ENCODE peak calls at places on chromosome 1, in seven cellular contexts. V is right atrium auricular region, I is cardiac muscle cell, G is tibial artery, X is right lobe of liver, R is tibial nerve, Z is transverse colon. W is an unnamed sample.

GRCh38 chr1:68322096-68322495 is 89.8 kb upstream of the WLS start:
- DNase-seq in X (no peak), I (no peak), R (no peak), V (no peak), G (no peak), Z (no peak), W (no peak)

GRCh38 chr1:14259191-14259757 is 339.2 kb upstream of the KAZN start:
- DNase-seq in X (no peak), V (peak; percentile 93), G (peak; percentile 92), Z (peak; percentile 72), I (peak; percentile 71), R (peak; percentile 93), W (peak; percentile 87)

GRCh38 chr1:223747838-223748335 is 35.5 kb downstream of the CAPN2 start:
- DNase-seq in V (no peak), Z (peak; percentile 58), I (peak; percentile 74), X (peak; percentile 58), R (no peak), G (no peak), W (no peak)

GRCh38 chr1:153723687-153724086 is 4.2 kb upstream of the INTS3 start:
- DNase-seq in X (no peak), R (no peak), G (no peak), I (no peak), Z (no peak), V (no peak), W (no peak)

GRCh38 chr1:206606867-206607266 is 5.4 kb downstream of the EIF2D start:
- DNase-seq in X (no peak), G (no peak), I (peak; percentile 31), Z (no peak), R (no peak), V (no peak), W (no peak)

GRCh38 chr1:48216941-48217340 is 5.6 kb upstream of the SLC5A9 start:
- DNase-seq in X (no peak), G (no peak), Z (no peak), R (no peak), V (no peak), I (no peak), W (no peak)

GRCh38 chr1:210826686-210827085 is 307.3 kb downstream of the KCNH1 start:
- DNase-seq in Z (no peak), I (no peak), R (no peak), G (no peak), V (no peak), X (no peak), W (no peak)

GRCh38 chr1:14476170-14476955 is 122.1 kb upstream of the KAZN start:
- DNase-seq in I (peak; percentile 29), Z (no peak), R (no peak), V (no peak), X (no peak), G (no peak), W (no peak)

GRCh38 chr1:8070381-8070811 is 44.3 kb upstream of the ERRFI1 start:
- DNase-seq in G (no peak), X (no peak), I (no peak), Z (no peak), R (no peak), V (no peak), W (no peak)

GRCh38 chr1:41321277-41321676 is 40.0 kb upstream of the FOXO6 start:
- DNase-seq in X (no peak), R (no peak), V (no peak), Z (no peak), G (no peak), I (no peak), W (no peak)

GRCh38 chr1:193448682-193449461 is 262.5 kb upstream of the B3GALT2 start:
- DNase-seq in V (no peak), R (no peak), X (no peak), G (no peak), Z (no peak), I (no peak), W (no peak)

GRCh38 chr1:40312238-40313205 is 4.6 kb downstream of the COL9A2 start:
- DNase-seq in Z (peak; percentile 82), X (no peak), I (no peak), R (no peak), V (no peak), G (no peak), W (no peak)

GRCh38 chr1:4172659-4173599 is 272.9 kb upstream of the C1orf174 start:
- DNase-seq in G (peak; percentile 35), X (no peak), Z (no peak), R (no peak), I (no peak), V (peak; percentile 32), W (peak; percentile 60)

GRCh38 chr1:94819945-94820746 is at the start of gene SLC44A3:
- DNase-seq in X (peak; percentile 72), G (no peak), V (no peak), I (peak; percentile 73), Z (peak; percentile 65), R (no peak), W (no peak)

GRCh38 chr1:166884040-166884642 is 8.1 kb upstream of the TADA1 start:
- DNase-seq in G (no peak), V (no peak), R (no peak), I (peak; percentile 45), X (peak; percentile 52), Z (peak; percentile 53), W (no peak)

GRCh38 chr1:74729741-74730478 is 2.9 kb downstream of the CRYZ start:
- DNase-seq in Z (no peak), X (peak; percentile 24), V (no peak), I (peak; percentile 42), G (no peak), R (no peak), W (no peak)

GRCh38 chr1:192544983-192545393 is 30.6 kb upstream of the RGS1 start:
- DNase-seq in X (no peak), V (no peak), R (no peak), Z (no peak), G (no peak), I (peak; percentile 83), W (no peak)

GRCh38 chr1:170313306-170313705 is 167.5 kb downstream of the NTMT2 start:
- DNase-seq in V (no peak), G (no peak), I (no peak), Z (no peak), X (no peak), R (no peak), W (no peak)

GRCh38 chr1:168452329-168452728 is 91.5 kb downstream of the XCL2 start:
- DNase-seq in Z (no peak), I (no peak), G (no peak), R (no peak), X (no peak), V (no peak), W (no peak)

GRCh38 chr1:26350701-26351590 is 3.0 kb downstream of the CRYBG2 start:
- DNase-seq in G (no peak), Z (peak; percentile 63), V (no peak), R (no peak), X (peak; percentile 46), I (peak; percentile 30), W (no peak)

GRCh38 chr1:51523931-51524330 is 4.9 kb upstream of the EPS15 start:
- DNase-seq in Z (no peak), G (no peak), X (no peak), R (no peak), V (no peak), I (no peak), W (no peak)

GRCh38 chr1:211356723-211357418 is 30.2 kb downstream of the TRAF5 start:
- DNase-seq in Z (no peak), I (peak; percentile 70), R (no peak), V (no peak), X (no peak), G (no peak), W (no peak)

GRCh38 chr1:31689821-31690220 is 14.0 kb downstream of the COL16A1 start:
- DNase-seq in V (no peak), X (no peak), Z (no peak), G (no peak), I (peak; percentile 94), R (no peak), W (no peak)

GRCh38 chr1:20654104-20654690 is 7.0 kb downstream of the DDOST start:
- DNase-seq in I (no peak), X (no peak), G (no peak), R (no peak), V (no peak), Z (no peak), W (no peak)

GRCh38 chr1:2823921-2824660 is 22.6 kb upstream of the TTC34 start:
- DNase-seq in I (no peak), V (no peak), X (no peak), R (no peak), Z (no peak), G (no peak), W (no peak)
- H3K27ac ChIP-seq in I (no peak overlapping the region), V (no peak overlapping the region), X (no peak overlapping the region), R (no peak overlapping the region), Z (no peak overlapping the region), G (no peak overlapping the region), W (no peak overlapping the region)

GRCh38 chr1:239931341-239931740 is 160.3 kb upstream of the FMN2 start:
- DNase-seq in V (no peak), X (no peak), Z (no peak), I (no peak), R (no peak), G (no peak), W (no peak)
- H3K4me3 ChIP-seq in V (no peak overlapping the region), X (no peak overlapping the region), Z (no peak overlapping the region), I (no peak overlapping the region), R (no peak overlapping the region), G (no peak overlapping the region), W (no peak overlapping the region)

GRCh38 chr1:1306661-1307260 is 969 bp downstream of the ACAP3 start:
- DNase-seq in Z (no peak), X (no peak), G (no peak), R (no peak), V (no peak), I (no peak), W (no peak)

GRCh38 chr1:1304331-1305299 is 3.1 kb downstream of the ACAP3 start:
- DNase-seq in I (peak; percentile 81), V (peak; percentile 79), R (peak; percentile 62), Z (peak; percentile 78), G (peak; percentile 84), X (peak; percentile 70), W (no peak)

GRCh38 chr1:1305300-1306069 is 2.2 kb downstream of the ACAP3 start:
- DNase-seq in V (peak; percentile 82), R (peak; percentile 64), Z (peak; percentile 89), I (peak; percentile 70), X (peak; percentile 59), G (peak; percentile 82), W (no peak)

GRCh38 chr1:1307261-1307907 is 346 bp downstream of the ACAP3 start:
- DNase-seq in G (no peak), I (no peak), X (peak; percentile 58), R (no peak), Z (peak; percentile 54), V (no peak), W (no peak)

DNA sequence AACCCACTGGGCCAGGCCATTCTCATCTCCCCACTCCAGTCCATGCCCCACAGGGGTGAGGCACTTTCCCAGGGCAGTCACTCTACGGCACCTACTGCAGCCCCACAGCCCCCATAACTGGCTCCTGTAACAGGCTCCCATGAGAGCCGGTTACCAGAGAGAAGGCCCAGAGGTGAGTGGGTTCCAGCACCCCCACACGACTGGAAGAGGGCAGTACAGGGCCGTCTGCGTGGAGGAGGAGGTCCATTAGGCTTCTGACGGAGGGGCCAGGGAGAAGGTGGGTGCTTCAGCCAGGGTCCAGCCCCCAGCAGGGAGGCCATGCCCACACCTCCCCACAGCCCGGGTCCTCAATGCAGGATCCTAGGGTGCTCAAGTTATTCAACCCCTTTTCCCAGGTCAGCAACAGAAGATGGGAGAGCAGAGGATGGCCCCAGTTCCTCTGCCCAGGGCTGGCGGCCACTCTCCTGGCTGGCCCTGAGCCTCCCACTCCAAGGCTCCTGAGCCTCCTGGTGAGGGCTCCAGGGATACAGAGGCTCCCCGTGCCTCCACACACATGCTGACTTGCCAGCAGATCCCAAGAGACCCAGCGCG is 1.6 kb downstream of the ACAP3 start:
- DNase-seq in V (no peak), R (no peak), G (no peak), X (no peak), I (no peak), Z (no peak), W (no peak)
- TF ChIP-seq CTCF in V (no peak), R (no peak), G (no peak), X (no peak), I (peak; percentile 13), Z (no peak), W (no peak)

GRCh38 chr1:58887059-58887458 is 103.2 kb upstream of the JUN start:
- DNase-seq in V (no peak), X (no peak), I (no peak), R (no peak), G (no peak), Z (no peak), W (no peak)
- H3K27ac ChIP-seq in V (peak overlapping the region; percentile 72), X (no peak overlapping the region), I (no peak overlapping the region), R (peak overlapping the region; percentile 82), G (peak overlapping the region; percentile 83), Z (no peak overlapping the region), W (peak overlapping the region; percentile 82)